ENCODE peak calls at places on chromosomes 12 and 14, in eight cellular contexts. I, Q, O, U, J, S, F and E are unnamed samples.

GRCh38 chr12:59041241-59042121 is 121.2 kb upstream of the LRIG3 start:
- DNase-seq in I (no peak), Q (no peak), O (no peak), U (no peak), J (no peak), S (peak), F (no peak), E (no peak)

GRCh38 chr12:17571047-17571446 is 518.9 kb downstream of the RERGL start:
- DNase-seq in I (no peak), Q (no peak), O (no peak), U (no peak), J (no peak), S (no peak), F (no peak), E (no peak)

GRCh38 chr12:129610601-129611120 is 293.2 kb downstream of the TMEM132D start:
- DNase-seq in I (no peak), Q (no peak), O (no peak), U (no peak), J (no peak), S (no peak), F (no peak), E (no peak)

GRCh38 chr12:125187780-125188741 is 122.8 kb downstream of the AACS start:
- DNase-seq in I (peak), Q (no peak), O (no peak), U (no peak), J (no peak), S (no peak), F (no peak), E (no peak)

GRCh38 chr14:53468876-53469275 is 315.8 kb upstream of the DDHD1 start:
- DNase-seq in I (no peak), Q (no peak), O (no peak), U (no peak), J (no peak), S (no peak), F (no peak), E (no peak)

GRCh38 chr12:110776410-110776809 is 33.7 kb upstream of the PPP1CC start:
- DNase-seq in I (no peak), Q (no peak), O (peak), U (no peak), J (no peak), S (no peak), F (peak), E (no peak)

GRCh38 chr12:95963104-95963503 is 20.0 kb downstream of the AMDHD1 start:
- DNase-seq in I (peak), Q (no peak), O (no peak), U (no peak), J (no peak), S (no peak), F (no peak), E (no peak)

GRCh38 chr12:40261937-40262336 is 37.1 kb downstream of the LRRK2 start:
- DNase-seq in I (no peak), Q (no peak), O (no peak), U (no peak), J (no peak), S (no peak), F (no peak), E (no peak)

GRCh38 chr12:112380663-112381420 is 1.4 kb downstream of the HECTD4 start:
- DNase-seq in I (peak), Q (no peak), O (no peak), U (peak), J (no peak), S (no peak), F (no peak), E (no peak)

GRCh38 chr14:54610051-54610977 is 43.4 kb downstream of the SAMD4A start:
- DNase-seq in I (no peak), Q (no peak), O (no peak), U (no peak), J (no peak), S (peak), F (no peak), E (no peak)

GRCh38 chr12:85829391-85829790 is 6.8 kb downstream of the RASSF9 start:
- DNase-seq in I (no peak), Q (no peak), O (no peak), U (no peak), J (no peak), S (no peak), F (no peak), E (no peak)

GRCh38 chr14:81435048-81435577 is 35.0 kb upstream of the STON2 start:
- DNase-seq in I (no peak), Q (no peak), O (no peak), U (no peak), J (no peak), S (no peak), F (no peak), E (no peak)

GRCh38 chr12:132500856-132501180 is 10.9 kb downstream of the FBRSL1 start:
- DNase-seq in I (no peak), Q (no peak), O (no peak), U (no peak), J (no peak), S (no peak), F (no peak), E (no peak)

GRCh38 chr12:102095677-102096263 is 24.1 kb downstream of the NUP37 start:
- DNase-seq in I (peak), Q (no peak), O (peak), U (no peak), J (no peak), S (peak), F (peak), E (no peak)

GRCh38 chr14:33836203-33836894 is 114.5 kb downstream of the EGLN3 start:
- DNase-seq in I (no peak), Q (no peak), O (no peak), U (no peak), J (no peak), S (no peak), F (no peak), E (no peak)

GRCh38 chr12:95204141-95204866 is 13.0 kb downstream of the FGD6 start:
- DNase-seq in I (peak), Q (peak), O (no peak), U (no peak), J (no peak), S (peak), F (no peak), E (no peak)

GRCh38 chr14:86798330-86798729 is 1194.7 kb downstream of the GALC start:
- DNase-seq in I (no peak), Q (no peak), O (no peak), U (no peak), J (no peak), S (no peak), F (no peak), E (no peak)

GRCh38 chr14:63375772-63376171 is 57.0 kb upstream of the GPHB5 start:
- DNase-seq in I (no peak), Q (no peak), O (no peak), U (no peak), J (no peak), S (peak), F (no peak), E (no peak)

GRCh38 chr14:72606879-72607278 is 287.0 kb downstream of the DPF3 start:
- DNase-seq in I (no peak), Q (no peak), O (no peak), U (no peak), J (no peak), S (no peak), F (no peak), E (no peak)

GRCh38 chr12:21675096-21675495 is 17.5 kb upstream of the LDHB start:
- DNase-seq in I (no peak), Q (no peak), O (no peak), U (no peak), J (no peak), S (no peak), F (no peak), E (no peak)

GRCh38 chr14:96639550-96639949 is 137.4 kb downstream of the PAPOLA start:
- DNase-seq in I (no peak), Q (no peak), O (no peak), U (no peak), J (no peak), S (no peak), F (no peak), E (no peak)

GRCh38 chr12:88181881-88182280 is 39.8 kb downstream of the TMTC3 start:
- DNase-seq in I (no peak), Q (no peak), O (no peak), U (no peak), J (no peak), S (no peak), F (no peak), E (no peak)

GRCh38 chr12:78457951-78458350 is 406.6 kb upstream of the SYT1 start:
- DNase-seq in I (no peak), Q (no peak), O (peak), U (no peak), J (no peak), S (peak), F (peak), E (no peak)

GRCh38 chr14:101961011-101961721 is 3.2 kb upstream of the DYNC1H1 start:
- DNase-seq in I (peak), Q (peak), O (peak), U (peak), J (peak), S (peak), F (peak), E (peak)

GRCh38 chr12:69879007-69879960 is 54.3 kb downstream of the MYRFL start:
- DNase-seq in I (peak), Q (peak), O (peak), U (peak), J (peak), S (peak), F (no peak), E (peak)

GRCh38 chr14:65100905-65101541 is 1.3 kb downstream of the MAX start:
- DNase-seq in I (no peak), Q (no peak), O (no peak), U (no peak), J (peak), S (peak), F (no peak), E (no peak)

GRCh38 chr14:92596328-92596943 is 82.9 kb downstream of the RIN3 start:
- DNase-seq in I (peak), Q (no peak), O (no peak), U (no peak), J (no peak), S (no peak), F (no peak), E (no peak)

GRCh38 chr14:105487986-105488777 is 1.5 kb downstream of the CRIP1 start:
- DNase-seq in I (no peak), Q (no peak), O (peak), U (peak), J (no peak), S (no peak), F (no peak), E (no peak)
- H3K27ac ChIP-seq in I (no peak), Q (no peak), O (peak), U (peak), J (peak), S (no peak), F (peak), E (peak)

GRCh38 chr12:52618216-52618615 is at the start of gene KRT73:
- DNase-seq in I (no peak), Q (no peak), O (no peak), U (no peak), J (no peak), S (no peak), F (no peak), E (no peak)
- H3K27ac ChIP-seq in I (no peak), Q (no peak), O (no peak), U (no peak), J (no peak), S (no peak), F (no peak), E (no peak)

GRCh38 chr12:49540229-49541139 is 1.7 kb downstream of the KCNH3 start:
- DNase-seq in I (no peak), Q (no peak), O (no peak), U (no peak), J (no peak), S (no peak), F (no peak), E (no peak)
- H3K27ac ChIP-seq in I (no peak), Q (no peak), O (no peak), U (no peak), J (no peak), S (no peak), F (no peak), E (no peak)

DNA sequence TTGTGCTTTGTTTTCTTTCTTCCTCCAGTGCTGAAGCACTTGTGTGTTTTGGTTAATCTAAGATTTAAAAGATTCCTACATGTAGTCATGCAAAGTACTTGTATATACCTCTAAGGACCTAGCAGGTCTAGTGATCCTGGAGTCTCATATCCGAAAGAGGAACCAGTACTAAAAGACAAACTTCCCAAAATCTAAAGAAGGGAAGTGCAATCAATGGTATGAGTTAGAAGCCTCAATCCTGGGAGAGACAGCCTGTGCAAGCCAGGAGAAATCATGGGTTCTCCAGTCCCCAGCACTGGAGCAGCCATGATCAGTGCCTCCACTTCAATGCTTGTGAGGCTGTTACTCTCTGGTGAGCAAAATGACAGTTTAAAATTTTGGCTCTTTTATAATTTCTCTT is 277.4 kb downstream of the DAD1 start:
- DNase-seq in I (no peak), Q (no peak), O (no peak), U (no peak), J (no peak), S (no peak), F (no peak), E (no peak)
- H3K27ac ChIP-seq in I (no peak), Q (no peak), O (no peak), U (no peak), J (no peak), S (no peak), F (no peak), E (no peak)

GRCh38 chr14:32329690-32330290 is 692 bp downstream of the AKAP6 start:
- DNase-seq in I (no peak), Q (no peak), O (peak), U (no peak), J (no peak), S (no peak), F (no peak), E (no peak)
- H3K27ac ChIP-seq in I (peak), Q (no peak), O (peak), U (no peak), J (no peak), S (no peak), F (no peak), E (peak)

GRCh38 chr12:32821293-32822089 is 65.8 kb upstream of the YARS2 start:
- DNase-seq in I (no peak), Q (no peak), O (peak), U (no peak), J (no peak), S (no peak), F (no peak), E (no peak)
- H3K27ac ChIP-seq in I (no peak), Q (no peak), O (peak), U (peak), J (no peak), S (no peak), F (no peak), E (no peak)

DNA sequence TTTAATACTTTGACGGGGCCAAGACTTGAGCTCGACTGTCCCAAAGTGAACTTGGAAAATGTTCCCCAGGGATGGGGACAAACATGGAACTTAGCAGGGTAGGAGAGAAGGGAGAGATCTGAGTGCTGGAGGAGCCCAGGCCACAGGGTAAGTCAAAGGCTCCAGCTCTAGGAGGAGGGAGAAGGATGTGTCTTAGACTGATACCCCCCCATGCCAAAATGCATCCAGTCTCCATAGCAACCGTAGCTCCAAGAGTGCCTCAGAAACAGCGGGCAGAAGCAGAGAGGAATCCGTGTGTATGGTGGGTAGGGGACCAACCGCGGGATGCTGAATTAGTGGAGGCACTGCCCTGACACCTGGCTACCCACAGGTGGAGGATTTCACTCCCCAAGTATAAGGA is 845 bp upstream of the AGAP2 start:
- DNase-seq in I (peak), Q (no peak), O (no peak), U (no peak), J (no peak), S (no peak), F (no peak), E (peak)
- H3K27ac ChIP-seq in I (no peak), Q (no peak), O (no peak), U (peak), J (peak), S (no peak), F (no peak), E (peak)